ENCODE peak calls at places on chromosomes 6 and 20, in seven cellular contexts. H, C, Z, Q, A, E and M are unnamed samples. For H3K36me3 and H3K27me3, the result is how much of the 10 kb centered on the place peaks cover.

GRCh38 chr20:62298577-62299249 is 4.1 kb upstream of the ADRM1 start:
- DNase-seq in E (no peak), H (no peak), A (no peak), Q (no peak), C (no peak), Z (no peak), M (peak)

GRCh38 chr6:114785235-114786127 is 442.7 kb upstream of the HS3ST5 start:
- DNase-seq in Q (no peak), E (no peak), A (no peak), Z (no peak), C (no peak), H (no peak), M (no peak)

GRCh38 chr6:8082954-8083858 is 19.0 kb upstream of the BLOC1S5 start:
- DNase-seq in H (no peak), Q (no peak), Z (no peak), C (peak), E (peak), A (no peak), M (no peak)

GRCh38 chr6:3829285-3829684 is 19.9 kb upstream of the FAM50B start:
- DNase-seq in A (no peak), Z (no peak), E (no peak), H (no peak), Q (no peak), C (no peak), M (no peak)

GRCh38 chr6:45946887-45947286 is 68.8 kb downstream of the CLIC5 start:
- DNase-seq in E (peak), Q (no peak), A (no peak), C (no peak), H (no peak), Z (no peak), M (no peak)

GRCh38 chr20:59600472-59600871 is 3.9 kb upstream of the PHACTR3 start:
- DNase-seq in A (no peak), E (no peak), Z (no peak), C (no peak), Q (no peak), H (no peak), M (no peak)

GRCh38 chr20:19806806-19807691 is 49.0 kb downstream of the RIN2 start:
- DNase-seq in E (peak), Q (no peak), Z (no peak), A (no peak), H (no peak), C (no peak), M (no peak)

GRCh38 chr20:54980321-54980960 is 505.0 kb downstream of the DOK5 start:
- DNase-seq in C (no peak), E (no peak), Z (no peak), A (no peak), H (no peak), Q (no peak), M (peak)

GRCh38 chr6:144397141-144397540 is 112.0 kb downstream of the UTRN start:
- DNase-seq in E (no peak), Z (no peak), Q (no peak), H (no peak), C (no peak), A (no peak), M (no peak)

GRCh38 chr6:125867483-125867935 is 76.7 kb downstream of the NCOA7 start:
- DNase-seq in Z (no peak), C (no peak), E (peak), Q (no peak), A (no peak), H (peak), M (peak)

GRCh38 chr6:105272783-105273182 is 93.0 kb upstream of the POPDC3 start:
- DNase-seq in A (no peak), Z (peak), H (peak), E (peak), C (no peak), Q (no peak), M (peak)

GRCh38 chr6:128376952-128377503 is 143.4 kb downstream of the PTPRK start:
- DNase-seq in H (no peak), A (no peak), C (no peak), Q (no peak), Z (no peak), E (no peak), M (no peak)

GRCh38 chr6:7052441-7052936 is 55.3 kb upstream of the RREB1 start:
- DNase-seq in A (no peak), H (peak), Z (peak), E (peak), C (peak), Q (no peak), M (peak)

GRCh38 chr20:5030348-5031205 is 29.3 kb upstream of the SLC23A2 start:
- DNase-seq in Z (no peak), H (no peak), Q (no peak), C (no peak), E (no peak), A (no peak), M (no peak)
- H3K4me3 ChIP-seq in Z (no peak), H (no peak), Q (no peak), C (no peak), E (no peak), A (no peak), M (no peak)

GRCh38 chr6:12024715-12025434 is 12.8 kb downstream of the HIVEP1 start:
- DNase-seq in Z (no peak), C (no peak), E (peak), H (no peak), A (no peak), Q (no peak), M (no peak)
- H3K36me3 ChIP-seq in Z (under half), C (under half), E (under half), H (under half), A (under half), Q (under half), M (under half)

DNA sequence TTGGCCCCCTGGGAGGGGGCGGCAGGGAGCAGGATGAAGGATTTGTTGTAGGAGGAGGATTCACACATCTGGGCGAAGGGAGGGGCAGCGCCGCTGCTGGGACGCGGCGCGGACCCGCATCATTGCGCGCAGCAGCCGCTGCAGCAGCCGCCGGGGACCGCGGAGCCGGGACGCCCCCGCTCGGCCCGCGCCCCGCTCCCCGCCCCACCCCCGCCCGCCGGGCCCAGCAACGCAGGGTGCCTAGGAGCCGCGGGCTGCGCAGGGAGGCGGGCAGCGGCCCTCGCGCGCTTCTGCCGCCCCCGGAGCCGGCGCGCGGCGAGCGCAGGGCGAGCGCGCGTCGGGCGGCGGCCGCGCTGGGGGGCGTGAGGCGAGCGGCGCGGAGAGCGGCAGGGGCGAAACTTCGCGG is 206 bp upstream of the NKAIN2 start:
- DNase-seq in Q (no peak), Z (peak), E (no peak), A (no peak), H (no peak), C (no peak), M (peak)
- H3K27me3 ChIP-seq in Q (under half), Z (under half), E (under half), A (under half), H (under half), C (under half), M (under half)

GRCh38 chr6:168318090-168318489 is 1.5 kb downstream of the DACT2 start:
- DNase-seq in H (no peak), Z (no peak), A (no peak), E (no peak), C (no peak), Q (no peak), M (no peak)
- H3K4me3 ChIP-seq in H (peak), Z (no peak), A (no peak), E (no peak), C (no peak), Q (no peak), M (peak)

DNA sequence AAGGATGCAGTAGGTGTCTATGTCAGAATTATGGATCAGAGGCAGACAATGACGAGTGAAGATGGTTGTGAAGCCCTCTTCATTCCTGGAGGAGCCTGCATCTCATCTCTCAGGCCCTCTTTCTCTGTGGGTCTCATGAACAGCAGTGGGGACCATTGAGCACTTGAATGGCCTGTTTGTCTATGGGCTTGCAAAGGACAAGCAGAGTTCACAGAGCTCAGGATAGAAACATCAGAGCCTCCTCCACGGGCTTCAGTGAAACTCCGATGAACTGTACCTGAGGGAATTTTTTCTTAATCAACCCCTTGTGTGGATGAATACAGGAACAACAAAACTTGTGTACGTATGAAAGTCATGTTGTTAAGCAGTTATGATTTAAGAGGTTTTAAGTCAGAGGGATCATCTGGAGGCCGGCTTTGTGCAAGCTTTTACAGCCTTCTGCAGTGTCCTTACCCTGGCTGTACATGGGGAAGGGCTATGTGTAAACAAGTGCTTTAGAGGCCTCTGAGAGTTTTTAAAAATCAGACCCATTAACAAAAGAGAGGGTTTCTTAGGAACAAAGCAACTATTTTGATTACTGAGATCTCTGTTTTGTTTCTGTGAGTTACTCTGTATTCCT is 29.7 kb upstream of the PI16 start:
- DNase-seq in A (no peak), C (no peak), H (no peak), Q (no peak), E (no peak), Z (no peak), M (no peak)
- H3K36me3 ChIP-seq in A (under half), C (under half), H (under half), Q (under half), E (under half), Z (under half), M (under half)